ENCODE peak calls at places on chromosomes 2 and 18, in eight cellular contexts. One of them, this sample, is unnamed.

GRCh38 chr2:159015823-159016222 is 47.4 kb downstream of the TANC1 start:
- ATAC-seq in Right ventricle myocardium superior: no peak
- ATAC-seq in activated naive CD4-positive, alpha-beta T cell treated with anti-CD3 and anti-CD28 coated beads, Interleukin-2, amount 50 U/mL, for 72 hours: no peak
- ATAC-seq in gastrocnemius medialis: no peak
- ATAC-seq in T-helper 17 cell: no peak
- ATAC-seq in activated CD4-positive, alpha-beta T cell treated with anti-CD3 and anti-CD28 coated beads for 36 hours: no peak
- ATAC-seq in foreskin keratinocyte: no peak
- ATAC-seq in activated naive CD8-positive, alpha-beta T cell treated with anti-CD3 and anti-CD28 coated beads, Interleukin-2, amount 10 ng/mL, durations not matched to agents 7 days and 5 days: no peak
- ATAC-seq in this sample: no peak

GRCh38 chr2:239778861-239779591 is 246.1 kb downstream of the NDUFA10 start:
- ATAC-seq in Right ventricle myocardium superior: no peak
- ATAC-seq in activated naive CD4-positive, alpha-beta T cell treated with anti-CD3 and anti-CD28 coated beads, Interleukin-2, amount 50 U/mL, for 72 hours: no peak
- ATAC-seq in gastrocnemius medialis: no peak
- ATAC-seq in T-helper 17 cell: no peak
- ATAC-seq in activated CD4-positive, alpha-beta T cell treated with anti-CD3 and anti-CD28 coated beads for 36 hours: no peak
- ATAC-seq in foreskin keratinocyte: peak; percentile 12
- ATAC-seq in activated naive CD8-positive, alpha-beta T cell treated with anti-CD3 and anti-CD28 coated beads, Interleukin-2, amount 10 ng/mL, durations not matched to agents 7 days and 5 days: no peak
- ATAC-seq in this sample: no peak

GRCh38 chr2:207321504-207321903 is 155.8 kb upstream of the KLF7 start:
- ATAC-seq in Right ventricle myocardium superior: no peak
- ATAC-seq in activated naive CD4-positive, alpha-beta T cell treated with anti-CD3 and anti-CD28 coated beads, Interleukin-2, amount 50 U/mL, for 72 hours: no peak
- ATAC-seq in gastrocnemius medialis: no peak
- ATAC-seq in T-helper 17 cell: no peak
- ATAC-seq in activated CD4-positive, alpha-beta T cell treated with anti-CD3 and anti-CD28 coated beads for 36 hours: no peak
- ATAC-seq in foreskin keratinocyte: no peak
- ATAC-seq in activated naive CD8-positive, alpha-beta T cell treated with anti-CD3 and anti-CD28 coated beads, Interleukin-2, amount 10 ng/mL, durations not matched to agents 7 days and 5 days: no peak
- ATAC-seq in this sample: no peak

GRCh38 chr2:8633735-8634313 is 48.0 kb upstream of the ID2 start:
- ATAC-seq in Right ventricle myocardium superior: peak; percentile 32
- ATAC-seq in activated naive CD4-positive, alpha-beta T cell treated with anti-CD3 and anti-CD28 coated beads, Interleukin-2, amount 50 U/mL, for 72 hours: peak; percentile 22
- ATAC-seq in gastrocnemius medialis: no peak
- ATAC-seq in T-helper 17 cell: no peak
- ATAC-seq in activated CD4-positive, alpha-beta T cell treated with anti-CD3 and anti-CD28 coated beads for 36 hours: peak; percentile 55
- ATAC-seq in foreskin keratinocyte: no peak
- ATAC-seq in activated naive CD8-positive, alpha-beta T cell treated with anti-CD3 and anti-CD28 coated beads, Interleukin-2, amount 10 ng/mL, durations not matched to agents 7 days and 5 days: no peak
- ATAC-seq in this sample: peak; percentile 76

GRCh38 chr2:199704358-199705238 is 146.4 kb downstream of the FTCDNL1 start:
- ATAC-seq in Right ventricle myocardium superior: peak; percentile 52
- ATAC-seq in activated naive CD4-positive, alpha-beta T cell treated with anti-CD3 and anti-CD28 coated beads, Interleukin-2, amount 50 U/mL, for 72 hours: peak; percentile 48
- ATAC-seq in gastrocnemius medialis: peak; percentile 69
- ATAC-seq in T-helper 17 cell: peak; percentile 67
- ATAC-seq in activated CD4-positive, alpha-beta T cell treated with anti-CD3 and anti-CD28 coated beads for 36 hours: peak; percentile 61
- ATAC-seq in foreskin keratinocyte: peak; percentile 80
- ATAC-seq in activated naive CD8-positive, alpha-beta T cell treated with anti-CD3 and anti-CD28 coated beads, Interleukin-2, amount 10 ng/mL, durations not matched to agents 7 days and 5 days: no peak
- ATAC-seq in this sample: peak; percentile 43

GRCh38 chr2:69272803-69273471 is 114.1 kb downstream of the GFPT1 start:
- ATAC-seq in Right ventricle myocardium superior: peak; percentile 52
- ATAC-seq in activated naive CD4-positive, alpha-beta T cell treated with anti-CD3 and anti-CD28 coated beads, Interleukin-2, amount 50 U/mL, for 72 hours: no peak
- ATAC-seq in gastrocnemius medialis: no peak
- ATAC-seq in T-helper 17 cell: no peak
- ATAC-seq in activated CD4-positive, alpha-beta T cell treated with anti-CD3 and anti-CD28 coated beads for 36 hours: no peak
- ATAC-seq in foreskin keratinocyte: no peak
- ATAC-seq in activated naive CD8-positive, alpha-beta T cell treated with anti-CD3 and anti-CD28 coated beads, Interleukin-2, amount 10 ng/mL, durations not matched to agents 7 days and 5 days: no peak
- ATAC-seq in this sample: no peak

GRCh38 chr18:9135081-9135911 is 1.3 kb upstream of the ANKRD12 start:
- ATAC-seq in Right ventricle myocardium superior: no peak
- ATAC-seq in activated naive CD4-positive, alpha-beta T cell treated with anti-CD3 and anti-CD28 coated beads, Interleukin-2, amount 50 U/mL, for 72 hours: no peak
- ATAC-seq in gastrocnemius medialis: no peak
- ATAC-seq in T-helper 17 cell: no peak
- ATAC-seq in activated CD4-positive, alpha-beta T cell treated with anti-CD3 and anti-CD28 coated beads for 36 hours: no peak
- ATAC-seq in foreskin keratinocyte: no peak
- ATAC-seq in activated naive CD8-positive, alpha-beta T cell treated with anti-CD3 and anti-CD28 coated beads, Interleukin-2, amount 10 ng/mL, durations not matched to agents 7 days and 5 days: no peak
- ATAC-seq in this sample: no peak

GRCh38 chr2:63853527-63854310 is 12.0 kb downstream of the UGP2 start:
- ATAC-seq in Right ventricle myocardium superior: peak; percentile 26
- ATAC-seq in activated naive CD4-positive, alpha-beta T cell treated with anti-CD3 and anti-CD28 coated beads, Interleukin-2, amount 50 U/mL, for 72 hours: no peak
- ATAC-seq in gastrocnemius medialis: peak; percentile 68
- ATAC-seq in T-helper 17 cell: no peak
- ATAC-seq in activated CD4-positive, alpha-beta T cell treated with anti-CD3 and anti-CD28 coated beads for 36 hours: no peak
- ATAC-seq in foreskin keratinocyte: no peak
- ATAC-seq in activated naive CD8-positive, alpha-beta T cell treated with anti-CD3 and anti-CD28 coated beads, Interleukin-2, amount 10 ng/mL, durations not matched to agents 7 days and 5 days: no peak
- ATAC-seq in this sample: no peak

GRCh38 chr18:73288813-73289212 is 421.0 kb upstream of the NETO1 start:
- ATAC-seq in Right ventricle myocardium superior: no peak
- ATAC-seq in activated naive CD4-positive, alpha-beta T cell treated with anti-CD3 and anti-CD28 coated beads, Interleukin-2, amount 50 U/mL, for 72 hours: no peak
- ATAC-seq in gastrocnemius medialis: no peak
- ATAC-seq in T-helper 17 cell: no peak
- ATAC-seq in activated CD4-positive, alpha-beta T cell treated with anti-CD3 and anti-CD28 coated beads for 36 hours: no peak
- ATAC-seq in foreskin keratinocyte: no peak
- ATAC-seq in activated naive CD8-positive, alpha-beta T cell treated with anti-CD3 and anti-CD28 coated beads, Interleukin-2, amount 10 ng/mL, durations not matched to agents 7 days and 5 days: no peak
- ATAC-seq in this sample: no peak

GRCh38 chr2:81235601-81236000 is 931.0 kb upstream of the LRRTM1 start:
- ATAC-seq in Right ventricle myocardium superior: no peak
- ATAC-seq in activated naive CD4-positive, alpha-beta T cell treated with anti-CD3 and anti-CD28 coated beads, Interleukin-2, amount 50 U/mL, for 72 hours: no peak
- ATAC-seq in gastrocnemius medialis: no peak
- ATAC-seq in T-helper 17 cell: no peak
- ATAC-seq in activated CD4-positive, alpha-beta T cell treated with anti-CD3 and anti-CD28 coated beads for 36 hours: no peak
- ATAC-seq in foreskin keratinocyte: no peak
- ATAC-seq in activated naive CD8-positive, alpha-beta T cell treated with anti-CD3 and anti-CD28 coated beads, Interleukin-2, amount 10 ng/mL, durations not matched to agents 7 days and 5 days: no peak
- ATAC-seq in this sample: no peak

GRCh38 chr18:21454725-21455124 is 145.8 kb downstream of the ESCO1 start:
- ATAC-seq in Right ventricle myocardium superior: no peak
- ATAC-seq in activated naive CD4-positive, alpha-beta T cell treated with anti-CD3 and anti-CD28 coated beads, Interleukin-2, amount 50 U/mL, for 72 hours: no peak
- ATAC-seq in gastrocnemius medialis: no peak
- ATAC-seq in T-helper 17 cell: no peak
- ATAC-seq in activated CD4-positive, alpha-beta T cell treated with anti-CD3 and anti-CD28 coated beads for 36 hours: no peak
- ATAC-seq in foreskin keratinocyte: no peak
- ATAC-seq in activated naive CD8-positive, alpha-beta T cell treated with anti-CD3 and anti-CD28 coated beads, Interleukin-2, amount 10 ng/mL, durations not matched to agents 7 days and 5 days: no peak
- ATAC-seq in this sample: no peak

GRCh38 chr2:239443666-239444567 is 43.1 kb upstream of the HDAC4 start:
- ATAC-seq in Right ventricle myocardium superior: no peak
- ATAC-seq in activated naive CD4-positive, alpha-beta T cell treated with anti-CD3 and anti-CD28 coated beads, Interleukin-2, amount 50 U/mL, for 72 hours: no peak
- ATAC-seq in gastrocnemius medialis: peak; percentile 28
- ATAC-seq in T-helper 17 cell: no peak
- ATAC-seq in activated CD4-positive, alpha-beta T cell treated with anti-CD3 and anti-CD28 coated beads for 36 hours: no peak
- ATAC-seq in foreskin keratinocyte: peak; percentile 93
- ATAC-seq in activated naive CD8-positive, alpha-beta T cell treated with anti-CD3 and anti-CD28 coated beads, Interleukin-2, amount 10 ng/mL, durations not matched to agents 7 days and 5 days: no peak
- ATAC-seq in this sample: no peak

GRCh38 chr2:187475499-187476248 is 27.6 kb upstream of the CALCRL start:
- ATAC-seq in Right ventricle myocardium superior: no peak
- ATAC-seq in activated naive CD4-positive, alpha-beta T cell treated with anti-CD3 and anti-CD28 coated beads, Interleukin-2, amount 50 U/mL, for 72 hours: no peak
- ATAC-seq in gastrocnemius medialis: no peak
- ATAC-seq in T-helper 17 cell: no peak
- ATAC-seq in activated CD4-positive, alpha-beta T cell treated with anti-CD3 and anti-CD28 coated beads for 36 hours: peak; percentile 39
- ATAC-seq in foreskin keratinocyte: no peak
- ATAC-seq in activated naive CD8-positive, alpha-beta T cell treated with anti-CD3 and anti-CD28 coated beads, Interleukin-2, amount 10 ng/mL, durations not matched to agents 7 days and 5 days: no peak
- ATAC-seq in this sample: no peak

GRCh38 chr18:49161627-49162026 is 210.9 kb upstream of the SMAD7 start:
- ATAC-seq in Right ventricle myocardium superior: no peak
- ATAC-seq in activated naive CD4-positive, alpha-beta T cell treated with anti-CD3 and anti-CD28 coated beads, Interleukin-2, amount 50 U/mL, for 72 hours: peak; percentile 96
- ATAC-seq in gastrocnemius medialis: no peak
- ATAC-seq in T-helper 17 cell: no peak
- ATAC-seq in activated CD4-positive, alpha-beta T cell treated with anti-CD3 and anti-CD28 coated beads for 36 hours: peak; percentile 98
- ATAC-seq in foreskin keratinocyte: no peak
- ATAC-seq in activated naive CD8-positive, alpha-beta T cell treated with anti-CD3 and anti-CD28 coated beads, Interleukin-2, amount 10 ng/mL, durations not matched to agents 7 days and 5 days: peak; percentile 98
- ATAC-seq in this sample: peak; percentile 36

GRCh38 chr2:175074478-175074877 is 69.3 kb upstream of the CHN1 start:
- ATAC-seq in Right ventricle myocardium superior: no peak
- ATAC-seq in activated naive CD4-positive, alpha-beta T cell treated with anti-CD3 and anti-CD28 coated beads, Interleukin-2, amount 50 U/mL, for 72 hours: no peak
- ATAC-seq in gastrocnemius medialis: no peak
- ATAC-seq in T-helper 17 cell: no peak
- ATAC-seq in activated CD4-positive, alpha-beta T cell treated with anti-CD3 and anti-CD28 coated beads for 36 hours: no peak
- ATAC-seq in foreskin keratinocyte: no peak
- ATAC-seq in activated naive CD8-positive, alpha-beta T cell treated with anti-CD3 and anti-CD28 coated beads, Interleukin-2, amount 10 ng/mL, durations not matched to agents 7 days and 5 days: no peak
- ATAC-seq in this sample: no peak

GRCh38 chr2:241728627-241729026 is 5.8 kb upstream of the D2HGDH start:
- ATAC-seq in Right ventricle myocardium superior: peak; percentile 85
- ATAC-seq in activated naive CD4-positive, alpha-beta T cell treated with anti-CD3 and anti-CD28 coated beads, Interleukin-2, amount 50 U/mL, for 72 hours: no peak
- ATAC-seq in gastrocnemius medialis: peak; percentile 96
- ATAC-seq in T-helper 17 cell: no peak
- ATAC-seq in activated CD4-positive, alpha-beta T cell treated with anti-CD3 and anti-CD28 coated beads for 36 hours: no peak
- ATAC-seq in foreskin keratinocyte: no peak
- ATAC-seq in activated naive CD8-positive, alpha-beta T cell treated with anti-CD3 and anti-CD28 coated beads, Interleukin-2, amount 10 ng/mL, durations not matched to agents 7 days and 5 days: no peak
- ATAC-seq in this sample: no peak

GRCh38 chr18:21489119-21489750 is 111.3 kb downstream of the ESCO1 start:
- ATAC-seq in Right ventricle myocardium superior: peak; percentile 85
- ATAC-seq in activated naive CD4-positive, alpha-beta T cell treated with anti-CD3 and anti-CD28 coated beads, Interleukin-2, amount 50 U/mL, for 72 hours: peak; percentile 66
- ATAC-seq in gastrocnemius medialis: peak; percentile 76
- ATAC-seq in T-helper 17 cell: no peak
- ATAC-seq in activated CD4-positive, alpha-beta T cell treated with anti-CD3 and anti-CD28 coated beads for 36 hours: peak; percentile 55
- ATAC-seq in foreskin keratinocyte: peak; percentile 76
- ATAC-seq in activated naive CD8-positive, alpha-beta T cell treated with anti-CD3 and anti-CD28 coated beads, Interleukin-2, amount 10 ng/mL, durations not matched to agents 7 days and 5 days: peak; percentile 54
- ATAC-seq in this sample: peak; percentile 96

GRCh38 chr2:120948662-120949011 is 213.0 kb downstream of the GLI2 start:
- ATAC-seq in Right ventricle myocardium superior: no peak
- ATAC-seq in activated naive CD4-positive, alpha-beta T cell treated with anti-CD3 and anti-CD28 coated beads, Interleukin-2, amount 50 U/mL, for 72 hours: no peak
- ATAC-seq in gastrocnemius medialis: peak; percentile 49
- ATAC-seq in T-helper 17 cell: no peak
- ATAC-seq in activated CD4-positive, alpha-beta T cell treated with anti-CD3 and anti-CD28 coated beads for 36 hours: no peak
- ATAC-seq in foreskin keratinocyte: no peak
- ATAC-seq in activated naive CD8-positive, alpha-beta T cell treated with anti-CD3 and anti-CD28 coated beads, Interleukin-2, amount 10 ng/mL, durations not matched to agents 7 days and 5 days: no peak
- ATAC-seq in this sample: no peak

GRCh38 chr2:66427219-66427768 is 7.6 kb upstream of the MEIS1 start:
- ATAC-seq in Right ventricle myocardium superior: no peak
- ATAC-seq in activated naive CD4-positive, alpha-beta T cell treated with anti-CD3 and anti-CD28 coated beads, Interleukin-2, amount 50 U/mL, for 72 hours: no peak
- ATAC-seq in gastrocnemius medialis: no peak
- ATAC-seq in T-helper 17 cell: no peak
- ATAC-seq in activated CD4-positive, alpha-beta T cell treated with anti-CD3 and anti-CD28 coated beads for 36 hours: no peak
- ATAC-seq in foreskin keratinocyte: no peak
- ATAC-seq in activated naive CD8-positive, alpha-beta T cell treated with anti-CD3 and anti-CD28 coated beads, Interleukin-2, amount 10 ng/mL, durations not matched to agents 7 days and 5 days: no peak
- ATAC-seq in this sample: no peak

GRCh38 chr2:207655000-207655399 is 29.8 kb upstream of the METTL21A start:
- ATAC-seq in Right ventricle myocardium superior: no peak
- ATAC-seq in activated naive CD4-positive, alpha-beta T cell treated with anti-CD3 and anti-CD28 coated beads, Interleukin-2, amount 50 U/mL, for 72 hours: no peak
- ATAC-seq in gastrocnemius medialis: no peak
- ATAC-seq in T-helper 17 cell: no peak
- ATAC-seq in activated CD4-positive, alpha-beta T cell treated with anti-CD3 and anti-CD28 coated beads for 36 hours: no peak
- ATAC-seq in foreskin keratinocyte: no peak
- ATAC-seq in activated naive CD8-positive, alpha-beta T cell treated with anti-CD3 and anti-CD28 coated beads, Interleukin-2, amount 10 ng/mL, durations not matched to agents 7 days and 5 days: no peak
- ATAC-seq in this sample: no peak

GRCh38 chr2:241762321-241762932 is 14.2 kb upstream of the GAL3ST2 start:
- ATAC-seq in Right ventricle myocardium superior: no peak
- ATAC-seq in activated naive CD4-positive, alpha-beta T cell treated with anti-CD3 and anti-CD28 coated beads, Interleukin-2, amount 50 U/mL, for 72 hours: no peak
- ATAC-seq in gastrocnemius medialis: no peak
- ATAC-seq in T-helper 17 cell: no peak
- ATAC-seq in activated CD4-positive, alpha-beta T cell treated with anti-CD3 and anti-CD28 coated beads for 36 hours: no peak
- ATAC-seq in foreskin keratinocyte: no peak
- ATAC-seq in activated naive CD8-positive, alpha-beta T cell treated with anti-CD3 and anti-CD28 coated beads, Interleukin-2, amount 10 ng/mL, durations not matched to agents 7 days and 5 days: no peak
- ATAC-seq in this sample: no peak

GRCh38 chr18:3269241-3269640 is 7.3 kb downstream of the MYL12B start:
- ATAC-seq in Right ventricle myocardium superior: no peak
- ATAC-seq in activated naive CD4-positive, alpha-beta T cell treated with anti-CD3 and anti-CD28 coated beads, Interleukin-2, amount 50 U/mL, for 72 hours: peak; percentile 53
- ATAC-seq in gastrocnemius medialis: no peak
- ATAC-seq in T-helper 17 cell: no peak
- ATAC-seq in activated CD4-positive, alpha-beta T cell treated with anti-CD3 and anti-CD28 coated beads for 36 hours: no peak
- ATAC-seq in foreskin keratinocyte: peak; percentile 75
- ATAC-seq in activated naive CD8-positive, alpha-beta T cell treated with anti-CD3 and anti-CD28 coated beads, Interleukin-2, amount 10 ng/mL, durations not matched to agents 7 days and 5 days: no peak
- ATAC-seq in this sample: peak; percentile 38

GRCh38 chr2:101038455-101039255 is 36.6 kb downstream of the RPL31 start:
- ATAC-seq in Right ventricle myocardium superior: peak; percentile 25
- ATAC-seq in activated naive CD4-positive, alpha-beta T cell treated with anti-CD3 and anti-CD28 coated beads, Interleukin-2, amount 50 U/mL, for 72 hours: peak; percentile 44
- ATAC-seq in gastrocnemius medialis: peak; percentile 53
- ATAC-seq in T-helper 17 cell: no peak
- ATAC-seq in activated CD4-positive, alpha-beta T cell treated with anti-CD3 and anti-CD28 coated beads for 36 hours: peak; percentile 80
- ATAC-seq in foreskin keratinocyte: peak; percentile 59
- ATAC-seq in activated naive CD8-positive, alpha-beta T cell treated with anti-CD3 and anti-CD28 coated beads, Interleukin-2, amount 10 ng/mL, durations not matched to agents 7 days and 5 days: no peak
- ATAC-seq in this sample: no peak